ENCODE peak calls at places on chromosomes 3 and 15, in seven cellular contexts. V is GM04503, X is lower lobe of right lung, Q is foreskin fibroblast, U is brain microvascular endothelial cell, G is astrocyte of the spinal cord, O is fibroblast of mammary gland. L is an unnamed sample.

GRCh38 chr15:70051948-70052633 is 45.6 kb downstream of the TLE3 start:
- DNase-seq in U (no peak), O (no peak), G (no peak), Q (no peak), X (peak), V (no peak), L (no peak)

GRCh38 chr15:58471341-58471740 is 39.5 kb downstream of the LIPC start:
- DNase-seq in V (no peak), X (no peak), O (no peak), U (no peak), Q (no peak), G (no peak), L (no peak)

GRCh38 chr3:48088056-48088748 is 72.0 kb upstream of the MAP4 start:
- DNase-seq in U (peak), Q (peak), V (no peak), G (peak), X (no peak), O (peak), L (no peak)

GRCh38 chr15:57259511-57260143 is 116.7 kb upstream of the CGNL1 start:
- DNase-seq in O (no peak), U (no peak), V (no peak), G (peak), Q (no peak), X (no peak), L (no peak)

GRCh38 chr3:183954875-183955274 is 62.8 kb downstream of the ABCC5 start:
- DNase-seq in X (no peak), O (no peak), Q (no peak), V (no peak), U (no peak), G (no peak), L (no peak)

GRCh38 chr3:193783166-193783896 is 190.3 kb downstream of the OPA1 start:
- DNase-seq in Q (no peak), G (no peak), V (no peak), O (peak), U (no peak), X (no peak), L (no peak)

GRCh38 chr15:89178307-89178977 is 42.9 kb downstream of the RLBP1 start:
- DNase-seq in G (no peak), U (no peak), X (no peak), O (no peak), Q (no peak), V (no peak), L (no peak)

GRCh38 chr3:170420307-170420821 is 1.7 kb downstream of the CLDN11 start:
- DNase-seq in X (no peak), O (peak), G (no peak), Q (no peak), U (no peak), V (no peak), L (no peak)

GRCh38 chr3:183410280-183410679 is 18.1 kb downstream of the MCF2L2 start:
- DNase-seq in O (peak), X (no peak), Q (no peak), U (no peak), V (no peak), G (peak), L (no peak)

GRCh38 chr15:77493324-77493907 is 72.7 kb downstream of the HMG20A start:
- DNase-seq in V (no peak), Q (peak), G (peak), U (peak), O (peak), X (no peak), L (no peak)

GRCh38 chr3:108175352-108175751 is 46.9 kb downstream of the IFT57 start:
- DNase-seq in Q (peak), X (no peak), G (peak), O (peak), U (no peak), V (no peak), L (no peak)

GRCh38 chr15:39583586-39584265 is 2.8 kb downstream of the THBS1 start:
- DNase-seq in Q (peak), O (peak), U (no peak), G (peak), V (peak), X (no peak), L (no peak)

GRCh38 chr3:86563358-86563970 is 427.5 kb downstream of the VGLL3 start:
- DNase-seq in V (peak), G (peak), X (no peak), U (no peak), O (peak), Q (peak), L (no peak)

GRCh38 chr3:20043398-20043797 is 3.2 kb downstream of the KAT2B start:
- DNase-seq in V (no peak), X (peak), G (no peak), U (peak), Q (peak), O (peak), L (peak)

GRCh38 chr3:125083776-125084175 is 28.0 kb upstream of the HEG1 start:
- DNase-seq in U (peak), Q (no peak), G (peak), O (peak), V (no peak), X (no peak), L (no peak)

GRCh38 chr15:74425634-74426033 is 8.1 kb downstream of the SEMA7A start:
- DNase-seq in V (no peak), O (no peak), U (no peak), X (no peak), Q (no peak), G (no peak), L (no peak)

GRCh38 chr3:62387251-62387650 is 13.9 kb upstream of the FEZF2 start:
- DNase-seq in O (no peak), V (no peak), X (no peak), G (no peak), U (no peak), Q (no peak), L (no peak)

L was measured in CD4-positive, alpha-beta memory T cell.